ENCODE peak calls at places on chromosomes 5 and 9, in six cellular contexts. O is left ventricle myocardium inferior, Q is glutamatergic neuron, Z is RWPE1, C is natural killer cell, Y is GM13976. I is an unnamed sample.

GRCh38 chr5:139698461-139699146 is 50.5 kb downstream of the CXXC5 start:
- DNase-seq in O (peak; percentile 86), C (no peak), Z (no peak), Y (no peak), Q (peak; percentile 81), I (no peak)

GRCh38 chr9:125915606-125916005 is 168.4 kb downstream of the PBX3 start:
- DNase-seq in Z (no peak), O (no peak), Q (peak; percentile 11), Y (no peak), C (no peak), I (no peak)

GRCh38 chr5:36573441-36573840 is 33.0 kb upstream of the SLC1A3 start:
- DNase-seq in Z (peak; percentile 85), Q (no peak), C (no peak), Y (no peak), O (no peak), I (no peak)

GRCh38 chr9:20550326-20550725 is 72.0 kb downstream of the MLLT3 start:
- DNase-seq in Q (no peak), Y (no peak), O (no peak), Z (no peak), C (no peak), I (no peak)

GRCh38 chr5:132651838-132652476 is 6.0 kb upstream of the IL13 start:
- DNase-seq in Q (no peak), O (no peak), C (no peak), Y (no peak), Z (no peak), I (no peak)

GRCh38 chr5:36442352-36442751 is 140.7 kb upstream of the RANBP3L start:
- DNase-seq in Y (no peak), O (no peak), Z (peak; percentile 49), Q (no peak), C (no peak), I (no peak)

GRCh38 chr5:12615141-12615820 is 711.0 kb upstream of the CTNND2 start:
- DNase-seq in O (no peak), Q (no peak), C (no peak), Y (no peak), Z (no peak), I (no peak)

GRCh38 chr9:131951905-131952304 is 127.8 kb downstream of the MED27 start:
- DNase-seq in C (no peak), Q (peak; percentile 33), Z (no peak), Y (no peak), O (peak; percentile 49), I (no peak)

GRCh38 chr5:133497608-133498348 is 114.6 kb downstream of the FSTL4 start:
- DNase-seq in O (no peak), C (no peak), Q (no peak), Y (no peak), Z (no peak), I (no peak)

GRCh38 chr9:92634712-92635605 is 35.0 kb downstream of the IPPK start:
- DNase-seq in Q (peak; percentile 92), O (peak; percentile 76), Y (peak; percentile 88), Z (peak; percentile 87), C (peak; percentile 52), I (peak; percentile 80)

GRCh38 chr9:35658144-35658893 is at the start of gene CCDC107:
- DNase-seq in Q (peak; percentile 92), Z (peak; percentile 98), O (peak; percentile 87), C (peak; percentile 88), Y (peak; percentile 97), I (peak; percentile 82)

GRCh38 chr5:173572431-173573125 is 43.9 kb downstream of the BOD1 start:
- DNase-seq in Y (no peak), C (no peak), Q (no peak), O (no peak), Z (no peak), I (no peak)

GRCh38 chr5:132225165-132226032 is 2.3 kb downstream of the P4HA2 start:
- DNase-seq in Z (peak; percentile 92), Q (no peak), O (peak; percentile 71), C (no peak), Y (no peak), I (peak; percentile 53)

GRCh38 chr5:174793684-174794328 is 69.4 kb downstream of the MSX2 start:
- DNase-seq in O (peak; percentile 47), Y (peak; percentile 82), Q (peak; percentile 82), C (peak; percentile 22), Z (peak; percentile 68), I (peak; percentile 58)

GRCh38 chr5:15014809-15015208 is 143.2 kb upstream of the ANKH start:
- DNase-seq in Q (no peak), Y (no peak), C (no peak), O (no peak), Z (no peak), I (no peak)

GRCh38 chr9:113425072-113425471 is 14.5 kb downstream of the C9orf43 start:
- DNase-seq in O (no peak), Q (no peak), Y (no peak), C (no peak), Z (no peak), I (no peak)

GRCh38 chr9:87667164-87667738 is 58.7 kb upstream of the CTSL start:
- DNase-seq in O (no peak), Z (no peak), C (no peak), Y (no peak), Q (no peak), I (peak; percentile 22)

GRCh38 chr9:85067792-85068191 is 398.3 kb downstream of the NTRK2 start:
- DNase-seq in C (no peak), Q (no peak), Y (peak; percentile 36), O (no peak), Z (no peak), I (no peak)

GRCh38 chr9:22120595-22120994 is 111.5 kb upstream of the CDKN2B start:
- DNase-seq in C (no peak), Q (no peak), Z (no peak), Y (no peak), O (no peak), I (no peak)

GRCh38 chr9:22117511-22118388 is 108.6 kb upstream of the CDKN2B start:
- DNase-seq in Z (no peak), C (no peak), Y (no peak), O (no peak), Q (no peak), I (no peak)

GRCh38 chr9:22118810-22119479 is 109.8 kb upstream of the CDKN2B start:
- DNase-seq in Q (no peak), C (no peak), O (no peak), Y (no peak), Z (no peak), I (no peak)

GRCh38 chr9:22116751-22117150 is 107.6 kb upstream of the CDKN2B start:
- DNase-seq in Q (no peak), Z (no peak), Y (no peak), O (no peak), C (no peak), I (no peak)

DNA sequence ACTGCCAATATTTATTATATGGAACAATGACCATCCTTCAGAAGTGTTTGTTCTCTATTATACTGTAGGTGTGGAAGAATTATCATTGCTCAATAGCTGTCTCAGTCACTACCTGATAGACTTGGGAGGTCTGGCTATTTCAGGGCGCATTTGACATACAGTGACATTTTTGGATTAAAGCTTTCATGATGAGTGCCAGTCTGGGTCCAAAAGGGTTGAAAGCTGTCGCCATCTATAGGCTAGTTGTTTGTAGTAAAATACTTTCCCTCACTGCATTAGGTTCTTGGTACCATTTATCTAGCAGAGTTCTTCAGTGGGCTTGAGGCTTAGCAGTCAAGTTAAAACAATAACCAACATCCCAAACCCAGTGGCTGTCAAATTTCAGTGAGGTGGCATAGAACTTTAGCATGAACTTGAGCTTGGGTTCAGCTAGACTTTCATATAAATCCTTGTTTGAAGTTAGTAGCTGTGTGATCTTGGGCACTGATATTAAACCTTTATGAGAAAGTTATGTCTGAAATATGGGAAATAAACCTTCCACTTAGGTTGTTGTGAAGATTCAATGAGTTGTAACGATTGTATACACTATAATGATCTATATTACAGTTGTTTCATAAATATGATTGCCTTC is 110.5 kb upstream of the CDKN2B start:
- DNase-seq in Q (no peak), Z (no peak), O (no peak), C (no peak), Y (no peak), I (peak; percentile 33)
- TF ChIP-seq CTCF in Q (no peak), Z (peak; percentile 66), O (peak; percentile 48), C (no peak), Y (peak; percentile 22), I (peak; percentile 40)

GRCh38 chr5:9545959-9546851 is at the start of gene SEMA5A:
- DNase-seq in O (peak; percentile 78), Y (peak; percentile 64), Q (peak; percentile 71), C (no peak), Z (peak; percentile 49), I (no peak)
- TF ChIP-seq CTCF in O (no peak), Y (no peak), Q (no peak), C (no peak), Z (no peak), I (no peak)

GRCh38 chr5:58985759-58986158 is 402.9 kb downstream of the RAB3C start:
- DNase-seq in Z (no peak), Y (no peak), Q (no peak), C (no peak), O (no peak), I (no peak)
- TF ChIP-seq CTCF in Z (no peak), Y (no peak), Q (no peak), C (no peak), O (no peak), I (no peak)

GRCh38 chr9:108934323-108934885 is at the start of gene ABITRAM:
- DNase-seq in O (peak; percentile 76), Q (peak; percentile 90), Y (peak; percentile 94), Z (peak; percentile 97), C (peak; percentile 69), I (peak; percentile 78)

GRCh38 chr9:108928386-108928785 is 5.5 kb downstream of the ELP1 start:
- DNase-seq in Q (no peak), C (no peak), O (no peak), Y (no peak), Z (no peak), I (no peak)

GRCh38 chr9:108933231-108933630 is 693 bp downstream of the ELP1 start:
- DNase-seq in O (no peak), Q (no peak), C (no peak), Y (no peak), Z (peak; percentile 62), I (no peak)

GRCh38 chr9:108937561-108938305 is 3.5 kb downstream of the ABITRAM start:
- DNase-seq in Z (no peak), C (no peak), Q (no peak), O (no peak), Y (no peak), I (no peak)

DNA sequence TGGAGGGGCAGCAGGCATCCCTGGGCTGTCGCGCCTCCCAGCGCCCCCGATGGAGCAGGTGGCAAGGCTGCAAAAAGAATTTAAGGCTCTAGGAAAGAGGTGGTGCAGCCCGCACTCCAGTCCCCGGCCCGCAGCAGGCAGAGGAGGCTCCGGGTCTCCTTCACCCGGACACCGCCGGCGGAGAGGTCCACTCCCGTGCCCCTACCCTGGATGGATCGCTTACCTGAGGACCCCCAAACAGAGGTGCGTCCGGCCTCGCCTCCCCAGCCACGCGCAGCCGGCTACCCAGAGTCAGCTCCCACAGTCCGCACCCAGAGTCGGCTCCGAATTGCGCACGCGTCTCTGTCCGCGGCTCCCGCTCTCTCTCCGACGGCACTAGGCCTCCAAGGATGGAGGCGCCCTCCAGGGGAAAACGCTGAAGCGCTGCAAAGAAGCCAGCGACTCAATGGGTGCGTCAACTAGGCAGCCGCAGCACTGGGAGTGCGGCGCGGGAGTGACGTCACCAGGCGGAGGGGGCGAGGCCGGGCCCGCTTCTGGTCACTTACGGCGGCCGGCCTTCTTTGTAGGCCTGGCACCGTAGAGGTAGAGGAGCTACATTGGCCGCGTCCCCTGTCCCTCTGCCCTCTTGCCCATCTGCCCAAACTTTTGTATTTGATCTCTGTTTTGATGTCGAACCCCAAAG is at the start of gene ELP1:
- DNase-seq in Q (peak; percentile 97), O (peak; percentile 94), C (peak; percentile 89), Z (peak; percentile 98), Y (peak; percentile 94), I (peak; percentile 94)
- TF ChIP-seq CTCF in Q (no peak), O (peak; percentile 40), C (no peak), Z (peak; percentile 61), Y (peak; percentile 11), I (no peak)

GRCh38 chr5:76016258-76016657 is 66.9 kb upstream of the SV2C start:
- DNase-seq in Z (no peak), Q (no peak), O (no peak), Y (no peak), C (no peak), I (no peak)
- TF ChIP-seq CTCF in Z (no peak), Q (peak; percentile 7), O (no peak), Y (no peak), C (no peak), I (no peak)